ENCODE peak calls at places on chromosomes 5 and 9, in four cellular contexts. R, N, F and A are unnamed samples.

GRCh38 chr5:132688536-132689409 is 15.0 kb downstream of the IL4 start:
- DNase-seq in R (no peak), N (no peak), F (no peak), A (no peak)

GRCh38 chr5:76608833-76609232 is 14.4 kb downstream of the F2RL2 start:
- DNase-seq in F (no peak), N (no peak), R (peak; percentile 8), A (no peak)

GRCh38 chr5:164054461-164054860 is 549.0 kb downstream of the MAT2B start:
- DNase-seq in R (no peak), F (no peak), N (no peak), A (no peak)

GRCh38 chr5:77133061-77133758 is 46.1 kb upstream of the ZBED3 start:
- DNase-seq in R (peak; percentile 72), N (peak; percentile 45), F (no peak), A (peak; percentile 92)

GRCh38 chr5:58925627-58926545 is 343.0 kb downstream of the RAB3C start:
- DNase-seq in N (no peak), R (no peak), F (no peak), A (no peak)

GRCh38 chr9:83197611-83198010 is 134.7 kb upstream of the RASEF start:
- DNase-seq in R (no peak), F (no peak), N (no peak), A (no peak)

GRCh38 chr5:35407697-35408096 is 177.4 kb upstream of the PRLR start:
- DNase-seq in F (no peak), R (no peak), N (no peak), A (no peak)

GRCh38 chr5:181173420-181174342 is 26.3 kb downstream of the OR2V2 start:
- DNase-seq in F (peak; percentile 36), R (peak; percentile 86), N (peak; percentile 39), A (peak; percentile 95)

GRCh38 chr5:73770601-73771025 is 144.6 kb downstream of the ARHGEF28 start:
- DNase-seq in R (no peak), N (peak; percentile 77), F (no peak), A (no peak)

GRCh38 chr5:78009937-78010527 is 233.9 kb upstream of the TBCA start:
- DNase-seq in F (no peak), R (no peak), N (no peak), A (no peak)

GRCh38 chr5:172642511-172642910 is 1.4 kb downstream of the NEURL1B start:
- DNase-seq in F (no peak), N (no peak), R (no peak), A (no peak)

GRCh38 chr9:92253656-92254055 is 39.8 kb downstream of the IARS1 start:
- DNase-seq in N (no peak), F (no peak), R (no peak), A (no peak)

GRCh38 chr5:171433952-171434676 is 14.7 kb downstream of the FGF18 start:
- DNase-seq in F (no peak), N (no peak), R (no peak), A (no peak)

GRCh38 chr5:144468542-144468941 is 297.9 kb downstream of the KCTD16 start:
- DNase-seq in F (no peak), N (no peak), R (no peak), A (no peak)

GRCh38 chr5:16456103-16456832 is 9.3 kb downstream of the ZNF622 start:
- DNase-seq in N (peak; percentile 48), F (peak; percentile 51), R (peak; percentile 49), A (peak; percentile 69)

GRCh38 chr5:34041247-34041972 is 1.6 kb downstream of the C1QTNF3 start:
- DNase-seq in F (peak; percentile 47), R (no peak), N (no peak), A (no peak)

GRCh38 chr9:90914868-90915483 is 113.4 kb downstream of the SYK start:
- DNase-seq in F (peak; percentile 74), N (peak; percentile 63), R (peak; percentile 66), A (peak; percentile 54)

GRCh38 chr5:138352071-138352721 is at the start of gene KDM3B:
- DNase-seq in R (peak; percentile 76), F (peak; percentile 95), N (peak; percentile 76), A (peak; percentile 68)

GRCh38 chr9:130844028-130844427 is 9.0 kb downstream of the ABL1 start:
- DNase-seq in N (no peak), R (no peak), F (peak; percentile 90), A (no peak)
- TF ChIP-seq TCF7L2 in N (no peak), R (no peak), F (no peak), A (no peak)

GRCh38 chr9:125646222-125647100 is 60.5 kb downstream of the MAPKAP1 start:
- DNase-seq in N (no peak), F (no peak), R (no peak), A (no peak)

GRCh38 chr9:125648294-125648693 is 58.7 kb downstream of the MAPKAP1 start:
- DNase-seq in R (no peak), F (no peak), N (no peak), A (no peak)

GRCh38 chr9:125649315-125649714 is 57.7 kb downstream of the MAPKAP1 start:
- DNase-seq in N (no peak), R (peak; percentile 74), F (no peak), A (no peak)

GRCh38 chr9:125649826-125650225 is 57.2 kb downstream of the MAPKAP1 start:
- DNase-seq in N (no peak), F (no peak), R (no peak), A (no peak)

GRCh38 chr9:125644819-125645507 is 62.0 kb downstream of the MAPKAP1 start:
- DNase-seq in F (no peak), N (no peak), R (no peak), A (no peak)
- H3K4me1 ChIP-seq in F (no peaks in the 10 kb centered on the region), N (peaks cover 5% of the 10 kb centered on the region), R (peaks cover 19% of the 10 kb centered on the region), A (no peaks in the 10 kb centered on the region)

GRCh38 chr5:135930029-135930948 is 24.5 kb downstream of the LECT2 start:
- DNase-seq in R (no peak), F (no peak), N (peak; percentile 68), A (no peak)
- TF ChIP-seq TCF7L2 in R (no peak), F (no peak), N (no peak), A (no peak)

GRCh38 chr9:131712151-131712716 is 27.6 kb downstream of the RAPGEF1 start:
- DNase-seq in F (no peak), N (no peak), R (no peak), A (no peak)
- H3K4me1 ChIP-seq in F (peaks cover 6% of the 10 kb centered on the region), N (peaks cover 64% of the 10 kb centered on the region), R (peaks cover 23% of the 10 kb centered on the region), A (peaks cover 22% of the 10 kb centered on the region)

GRCh38 chr9:95462419-95463121 is 54.2 kb downstream of the PTCH1 start:
- DNase-seq in N (no peak), F (peak; percentile 88), R (no peak), A (no peak)

GRCh38 chr9:95465115-95465514 is 51.7 kb downstream of the PTCH1 start:
- DNase-seq in N (no peak), F (no peak), R (no peak), A (no peak)

GRCh38 chr9:95460627-95461164 is 56.1 kb downstream of the PTCH1 start:
- DNase-seq in N (no peak), F (no peak), R (no peak), A (no peak)

GRCh38 chr9:95461448-95462381 is 55.1 kb downstream of the PTCH1 start:
- DNase-seq in N (no peak), R (no peak), F (no peak), A (no peak)

GRCh38 chr9:95463145-95464060 is 53.4 kb downstream of the PTCH1 start:
- DNase-seq in R (no peak), F (no peak), N (no peak), A (no peak)
- TF ChIP-seq TCF7L2 in R (no peak), F (no peak), N (no peak), A (no peak)

GRCh38 chr9:113513111-113513510 is 49.6 kb downstream of the RGS3 start:
- DNase-seq in F (no peak), R (no peak), N (no peak), A (no peak)
- H3K4me1 ChIP-seq in F (peaks cover 3% of the 10 kb centered on the region), R (no peaks in the 10 kb centered on the region), N (peaks cover 31% of the 10 kb centered on the region), A (no peaks in the 10 kb centered on the region)